ENCODE peak calls at places on chromosome 4, in four cellular contexts. One of them, this sample, is unnamed.

GRCh38 chr4:153393397-153393796 is 48.9 kb downstream of the MND1 start:
- DNase-seq in fibroblast of pulmonary artery: peak
- DNase-seq in aorta: peak
- DNase-seq in fibroblast of lung: peak
- DNase-seq in this sample: peak

GRCh38 chr4:108045687-108046024 is 56.0 kb downstream of the HADH start:
- DNase-seq in fibroblast of pulmonary artery: peak
- DNase-seq in aorta: peak
- DNase-seq in fibroblast of lung: peak
- DNase-seq in this sample: no peak

GRCh38 chr4:111540661-111541060 is 604.6 kb upstream of the FAM241A start:
- DNase-seq in aorta: no peak
- DNase-seq in fibroblast of pulmonary artery: no peak
- DNase-seq in fibroblast of lung: no peak
- DNase-seq in this sample: no peak

GRCh38 chr4:181143241-181143854 is 1099.9 kb upstream of the TENM3 start:
- DNase-seq in fibroblast of pulmonary artery: peak
- DNase-seq in aorta: peak
- DNase-seq in fibroblast of lung: peak
- DNase-seq in this sample: peak

GRCh38 chr4:76607266-76607799 is 172.3 kb downstream of the SHROOM3 start:
- DNase-seq in fibroblast of lung: peak
- DNase-seq in fibroblast of pulmonary artery: peak
- DNase-seq in aorta: no peak
- DNase-seq in this sample: no peak

GRCh38 chr4:52713456-52713937 is 37.7 kb downstream of the ERVMER34-1 start:
- DNase-seq in fibroblast of pulmonary artery: no peak
- DNase-seq in aorta: no peak
- DNase-seq in fibroblast of lung: peak
- DNase-seq in this sample: no peak

GRCh38 chr4:3824521-3825270 is 58.5 kb downstream of the ADRA2C start:
- DNase-seq in fibroblast of pulmonary artery: no peak
- DNase-seq in fibroblast of lung: no peak
- DNase-seq in aorta: no peak
- DNase-seq in this sample: no peak

GRCh38 chr4:145083891-145084640 is 13.9 kb downstream of the ANAPC10 start:
- DNase-seq in fibroblast of lung: peak
- DNase-seq in fibroblast of pulmonary artery: no peak
- DNase-seq in aorta: no peak
- DNase-seq in this sample: peak

GRCh38 chr4:110163327-110164070 is 34.9 kb downstream of the ELOVL6 start:
- DNase-seq in aorta: no peak
- DNase-seq in fibroblast of lung: peak
- DNase-seq in fibroblast of pulmonary artery: peak
- DNase-seq in this sample: peak
- H3K4me3 ChIP-seq in aorta: no peak
- H3K4me3 ChIP-seq in fibroblast of lung: no peak
- H3K4me3 ChIP-seq in fibroblast of pulmonary artery: no peak
- H3K4me3 ChIP-seq in this sample: no peak

GRCh38 chr4:2793920-2794706 is 1.2 kb downstream of the SH3BP2 start:
- DNase-seq in fibroblast of lung: no peak
- DNase-seq in aorta: peak
- DNase-seq in fibroblast of pulmonary artery: peak
- DNase-seq in this sample: peak

GRCh38 chr4:2793578-2793919 is 664 bp downstream of the SH3BP2 start:
- DNase-seq in fibroblast of lung: peak
- DNase-seq in aorta: peak
- DNase-seq in fibroblast of pulmonary artery: peak
- DNase-seq in this sample: peak

GRCh38 chr4:2795558-2796260 is 2.8 kb downstream of the SH3BP2 start:
- DNase-seq in fibroblast of lung: no peak
- DNase-seq in fibroblast of pulmonary artery: no peak
- DNase-seq in aorta: peak
- DNase-seq in this sample: no peak

GRCh38 chr4:2796261-2797187 is 3.6 kb downstream of the SH3BP2 start:
- DNase-seq in fibroblast of pulmonary artery: no peak
- DNase-seq in aorta: peak
- DNase-seq in fibroblast of lung: peak
- DNase-seq in this sample: peak

DNA sequence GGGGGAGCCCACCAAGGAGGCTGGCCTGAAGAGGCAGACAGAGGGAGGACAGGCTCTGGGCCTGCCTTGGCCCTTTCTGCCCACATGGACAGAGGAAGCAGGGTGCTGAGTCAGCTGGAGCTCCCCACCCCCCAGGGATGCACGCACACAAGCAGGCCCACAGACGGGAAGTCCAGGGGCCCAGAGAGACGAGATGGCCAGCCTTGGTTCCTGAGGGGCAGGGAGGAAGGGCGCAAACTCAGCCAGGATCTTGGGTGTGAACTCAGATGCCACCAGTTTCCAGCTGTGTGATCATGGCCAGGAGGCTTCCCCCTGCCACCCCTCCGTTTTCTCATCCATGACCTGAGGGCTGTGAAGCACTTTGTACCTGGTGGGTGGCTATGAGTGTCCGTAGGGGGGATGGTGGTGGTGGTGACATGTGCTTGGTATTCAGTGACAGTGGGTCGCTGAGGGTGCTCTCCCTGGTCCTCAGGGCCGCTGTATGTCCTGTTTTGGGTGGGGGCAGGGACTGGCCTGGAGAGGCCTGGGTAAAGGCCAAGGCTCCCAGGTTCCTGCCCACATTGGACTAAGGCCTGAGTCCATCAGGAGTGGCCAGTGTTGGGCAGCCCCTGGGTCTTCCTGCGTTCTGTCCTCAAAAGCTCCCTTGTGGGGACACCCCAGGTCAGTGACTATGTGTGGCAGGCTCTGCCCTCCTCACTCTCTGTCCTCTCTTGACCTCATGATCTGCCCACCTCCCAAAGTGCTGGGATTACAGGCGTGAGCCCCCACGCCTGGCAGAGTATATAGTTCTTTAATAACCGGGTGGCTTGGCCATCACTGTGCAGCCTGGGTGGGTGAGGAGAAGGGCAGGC is 2.0 kb downstream of the SH3BP2 start:
- DNase-seq in fibroblast of lung: peak
- DNase-seq in fibroblast of pulmonary artery: peak
- DNase-seq in aorta: peak
- DNase-seq in this sample: peak
- H3K4me3 ChIP-seq in fibroblast of lung: no peak
- H3K4me3 ChIP-seq in fibroblast of pulmonary artery: peak
- H3K4me3 ChIP-seq in aorta: no peak
- H3K4me3 ChIP-seq in this sample: peak

GRCh38 chr4:25399502-25399901 is 22.4 kb downstream of the ANAPC4 start:
- DNase-seq in fibroblast of lung: no peak
- DNase-seq in aorta: no peak
- DNase-seq in fibroblast of pulmonary artery: no peak
- DNase-seq in this sample: no peak

GRCh38 chr4:25402521-25402920 is 25.5 kb downstream of the ANAPC4 start:
- DNase-seq in aorta: no peak
- DNase-seq in fibroblast of lung: peak
- DNase-seq in fibroblast of pulmonary artery: peak
- DNase-seq in this sample: no peak

GRCh38 chr4:25403699-25404098 is 26.6 kb downstream of the ANAPC4 start:
- DNase-seq in aorta: no peak
- DNase-seq in fibroblast of pulmonary artery: no peak
- DNase-seq in fibroblast of lung: no peak
- DNase-seq in this sample: no peak

GRCh38 chr4:25397305-25397704 is 20.2 kb downstream of the ANAPC4 start:
- DNase-seq in fibroblast of pulmonary artery: no peak
- DNase-seq in aorta: no peak
- DNase-seq in fibroblast of lung: no peak
- DNase-seq in this sample: no peak

GRCh38 chr4:25401066-25401465 is 24.0 kb downstream of the ANAPC4 start:
- DNase-seq in fibroblast of lung: peak
- DNase-seq in aorta: no peak
- DNase-seq in fibroblast of pulmonary artery: no peak
- DNase-seq in this sample: no peak
- H3K4me3 ChIP-seq in fibroblast of lung: no peak
- H3K4me3 ChIP-seq in aorta: no peak
- H3K4me3 ChIP-seq in fibroblast of pulmonary artery: no peak
- H3K4me3 ChIP-seq in this sample: no peak

DNA sequence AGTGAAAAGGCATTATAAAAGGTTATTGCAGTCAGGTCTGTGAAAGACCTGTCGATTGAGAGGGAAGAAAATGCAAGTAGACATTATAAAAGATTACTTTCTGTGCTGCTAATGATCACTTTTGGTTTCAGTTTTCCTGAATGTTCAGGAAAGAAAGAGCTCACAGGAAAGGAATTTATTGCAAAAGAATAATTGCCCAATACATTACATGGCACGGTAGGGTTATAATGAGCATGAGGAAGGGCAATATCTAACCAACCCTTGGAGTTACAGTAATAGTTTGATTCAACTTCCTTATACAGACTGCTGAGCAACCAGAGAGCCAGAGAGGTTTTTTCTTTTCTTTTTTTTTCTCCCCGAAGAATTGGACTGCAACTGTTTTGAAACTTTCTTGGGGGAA is 246.9 kb downstream of the C4orf33 start:
- DNase-seq in fibroblast of lung: peak
- DNase-seq in fibroblast of pulmonary artery: peak
- DNase-seq in aorta: no peak
- DNase-seq in this sample: peak
- H3K4me3 ChIP-seq in fibroblast of lung: peak
- H3K4me3 ChIP-seq in fibroblast of pulmonary artery: peak
- H3K4me3 ChIP-seq in aorta: no peak
- H3K4me3 ChIP-seq in this sample: peak

DNA sequence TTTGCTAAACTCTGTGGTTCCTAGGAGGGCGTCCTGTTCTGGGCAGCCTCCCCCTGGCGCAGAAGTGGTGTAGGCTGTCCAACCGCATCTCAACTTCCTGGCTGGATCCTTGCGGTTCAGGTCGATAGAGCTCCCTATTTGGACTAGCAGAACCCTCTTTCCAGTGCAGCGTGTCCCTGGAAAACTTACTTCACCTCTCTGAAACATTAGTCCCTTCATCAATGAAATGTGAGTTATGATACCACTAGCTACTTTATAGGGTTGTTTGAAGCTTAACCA is 1.1 kb downstream of the STK32B start:
- DNase-seq in aorta: no peak
- DNase-seq in fibroblast of lung: no peak
- DNase-seq in fibroblast of pulmonary artery: no peak
- DNase-seq in this sample: no peak
- H3K4me3 ChIP-seq in aorta: no peak
- H3K4me3 ChIP-seq in fibroblast of lung: no peak
- H3K4me3 ChIP-seq in fibroblast of pulmonary artery: no peak
- H3K4me3 ChIP-seq in this sample: no peak

GRCh38 chr4:141480950-141481349 is 155.4 kb upstream of the IL15 start:
- DNase-seq in fibroblast of lung: no peak
- DNase-seq in aorta: no peak
- DNase-seq in fibroblast of pulmonary artery: no peak
- DNase-seq in this sample: no peak
- H3K4me3 ChIP-seq in fibroblast of lung: no peak
- H3K4me3 ChIP-seq in aorta: no peak
- H3K4me3 ChIP-seq in fibroblast of pulmonary artery: no peak
- H3K4me3 ChIP-seq in this sample: no peak

DNA sequence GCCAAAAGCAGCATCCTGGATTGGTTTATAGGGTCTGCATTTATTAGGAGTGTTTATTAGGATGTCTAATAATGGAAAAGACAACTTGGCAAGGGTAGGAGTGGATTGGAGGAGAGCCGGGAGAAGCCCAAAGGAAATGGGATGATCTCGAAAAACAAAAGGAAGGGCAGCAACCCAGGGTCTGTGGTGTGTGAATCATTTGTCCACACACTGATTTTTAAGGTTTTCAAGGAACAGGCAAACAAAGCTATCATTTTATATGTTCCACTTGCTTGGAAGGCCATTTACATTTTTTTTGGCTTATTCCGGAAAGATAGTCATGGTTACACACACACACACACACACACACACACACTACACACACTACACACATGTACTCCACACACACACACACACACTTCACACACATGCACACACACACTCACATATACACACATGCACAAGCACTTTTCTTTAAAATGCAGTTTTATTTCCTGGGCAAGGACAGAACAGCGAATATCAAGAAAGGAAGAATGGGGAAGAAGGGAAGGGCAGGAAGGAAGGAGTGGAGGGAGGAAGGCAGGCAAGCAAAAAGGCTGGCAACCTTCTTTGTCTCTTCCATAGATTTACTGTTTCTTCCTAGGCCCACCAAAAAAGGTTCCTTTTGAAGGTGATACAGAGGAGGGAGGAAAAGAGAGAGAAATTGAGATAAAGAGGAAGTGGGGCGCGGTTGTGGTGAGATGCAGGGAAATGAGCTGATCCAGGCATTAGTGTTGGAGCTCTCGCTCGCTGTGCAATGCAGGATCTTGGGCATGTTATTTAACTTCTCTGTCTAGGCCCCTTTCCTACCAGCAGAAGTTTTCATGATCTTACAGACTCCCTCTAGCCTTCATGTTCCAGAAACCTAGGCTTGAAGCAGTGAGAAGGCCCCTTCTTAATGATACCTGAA is 88.6 kb upstream of the MAML3 start:
- DNase-seq in fibroblast of pulmonary artery: peak
- DNase-seq in aorta: no peak
- DNase-seq in fibroblast of lung: no peak
- DNase-seq in this sample: no peak
- H3K4me3 ChIP-seq in fibroblast of pulmonary artery: no peak
- H3K4me3 ChIP-seq in aorta: no peak
- H3K4me3 ChIP-seq in fibroblast of lung: no peak
- H3K4me3 ChIP-seq in this sample: no peak

DNA sequence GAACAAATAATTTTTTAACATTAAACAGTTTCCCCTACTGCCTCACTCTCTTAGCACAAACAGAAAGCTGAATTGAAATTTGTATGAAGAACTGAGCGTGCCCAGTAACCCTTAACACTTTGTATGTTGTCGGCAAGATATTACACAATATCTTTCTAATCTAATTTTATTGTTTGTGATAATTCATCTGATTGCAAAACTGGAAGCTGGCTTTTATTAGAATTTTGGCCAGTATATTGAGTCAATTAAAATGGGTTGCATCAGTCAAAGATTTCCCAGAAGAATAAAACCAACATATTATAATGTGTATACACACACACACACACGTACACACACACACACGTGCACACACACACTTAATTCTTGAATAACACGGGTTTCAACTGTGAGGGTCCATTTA is 2332.1 kb downstream of the PCDH7 start:
- DNase-seq in fibroblast of lung: no peak
- DNase-seq in fibroblast of pulmonary artery: no peak
- DNase-seq in aorta: no peak
- DNase-seq in this sample: no peak
- H3K4me3 ChIP-seq in fibroblast of lung: no peak
- H3K4me3 ChIP-seq in fibroblast of pulmonary artery: no peak
- H3K4me3 ChIP-seq in aorta: no peak
- H3K4me3 ChIP-seq in this sample: no peak

DNA sequence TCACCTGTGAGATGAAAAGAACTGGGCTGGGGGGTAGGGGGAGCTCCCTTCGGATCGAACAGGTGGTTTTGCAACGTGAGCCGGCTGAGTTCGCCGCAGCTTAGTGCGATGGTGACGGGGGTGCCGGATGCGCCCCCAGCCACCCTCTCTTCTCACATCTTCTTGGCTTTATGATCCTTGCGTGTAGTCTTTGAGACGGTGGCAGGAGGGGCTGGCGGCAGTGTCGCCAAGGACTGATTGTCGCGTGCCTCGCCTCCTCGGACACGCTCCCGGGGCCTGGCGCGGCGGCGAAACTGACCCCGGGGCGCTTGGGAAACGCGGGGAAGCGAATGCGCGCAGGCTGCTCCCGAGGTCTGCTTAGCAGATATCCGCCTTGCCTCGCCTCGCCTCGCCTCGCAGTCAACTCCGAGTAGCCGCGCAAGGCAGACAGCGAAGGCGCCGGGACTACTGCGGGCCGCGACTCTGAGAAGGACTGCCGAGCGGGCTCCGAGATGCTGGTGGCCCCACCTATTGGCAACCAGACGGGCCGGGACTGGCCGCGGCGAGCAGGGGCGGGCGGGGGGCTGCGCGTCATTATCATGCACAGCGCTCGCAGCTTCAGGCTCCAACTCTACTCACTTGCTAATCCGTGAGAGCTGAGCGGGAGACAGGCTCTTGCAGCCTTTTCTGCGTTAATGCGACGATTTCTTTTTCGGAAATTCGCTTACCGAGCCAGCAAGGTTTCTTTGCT is 1.5 kb downstream of the GRID2 start:
- DNase-seq in aorta: peak
- DNase-seq in fibroblast of lung: peak
- DNase-seq in fibroblast of pulmonary artery: peak
- DNase-seq in this sample: peak
- H3K4me3 ChIP-seq in aorta: peak
- H3K4me3 ChIP-seq in fibroblast of lung: peak
- H3K4me3 ChIP-seq in fibroblast of pulmonary artery: peak
- H3K4me3 ChIP-seq in this sample: peak

This sample was measured in epithelial cell of esophagus.